ENCODE peak calls at places on chromosome 15, in seven cellular contexts. H is H1, O is HCT116, B is SK-N-SH, I is HepG2, N is GM12878, Z is K562. U is an unnamed sample.

GRCh38 chr15:66235866-66236265 is 17.7 kb downstream of the MEGF11 start:
- DNase-seq in B (no peak), O (no peak), Z (no peak), I (no peak), N (no peak), H (no peak), U (no peak)

GRCh38 chr15:41716864-41717263 is 56.7 kb downstream of the MGA start:
- DNase-seq in N (no peak), Z (no peak), I (no peak), O (no peak), B (no peak), H (no peak), U (no peak)

GRCh38 chr15:55742498-55742926 is 440 bp downstream of the PRTG start:
- DNase-seq in O (no peak), Z (no peak), N (no peak), H (no peak), B (no peak), I (no peak), U (peak)

GRCh38 chr15:56174649-56175048 is 69.0 kb downstream of the RFX7 start:
- DNase-seq in O (no peak), I (no peak), B (no peak), Z (no peak), N (no peak), H (no peak), U (no peak)

GRCh38 chr15:73957785-73958184 is 31.5 kb downstream of the LOXL1 start:
- DNase-seq in H (no peak), Z (no peak), N (no peak), B (no peak), O (no peak), I (no peak), U (no peak)

GRCh38 chr15:95041297-95041696 is 809.9 kb downstream of the MCTP2 start:
- DNase-seq in Z (no peak), N (no peak), I (no peak), B (no peak), O (no peak), H (no peak), U (no peak)

GRCh38 chr15:92970656-92971055 is 70.5 kb downstream of the CHD2 start:
- DNase-seq in Z (no peak), N (no peak), I (no peak), O (no peak), H (no peak), B (no peak), U (no peak)

GRCh38 chr15:73002509-73002908 is 49.8 kb upstream of the NEO1 start:
- DNase-seq in N (no peak), H (no peak), B (no peak), I (no peak), Z (no peak), O (no peak), U (no peak)

GRCh38 chr15:71800835-71801745 is 9.3 kb upstream of the NR2E3 start:
- DNase-seq in Z (peak), O (peak), B (peak), I (peak), H (peak), N (no peak), U (peak)

GRCh38 chr15:29990035-29990434 is 92.7 kb upstream of the GOLGA8J start:
- DNase-seq in I (no peak), N (no peak), H (no peak), Z (no peak), O (no peak), B (no peak), U (no peak)

GRCh38 chr15:88651971-88652370 is 13.2 kb downstream of the ISG20 start:
- DNase-seq in H (peak), N (no peak), I (no peak), Z (no peak), O (no peak), B (no peak), U (no peak)

GRCh38 chr15:67224889-67225288 is 29.6 kb downstream of the AAGAB start:
- DNase-seq in N (no peak), H (no peak), B (no peak), Z (no peak), I (no peak), O (no peak), U (no peak)

GRCh38 chr15:87089551-87089950 is 1009.9 kb downstream of the AGBL1 start:
- DNase-seq in I (no peak), O (no peak), H (no peak), B (no peak), N (no peak), Z (no peak), U (no peak)

GRCh38 chr15:31328999-31329639 is 2.5 kb downstream of the KLF13 start:
- DNase-seq in B (peak), H (peak), Z (peak), N (no peak), O (no peak), I (no peak), U (no peak)

GRCh38 chr15:100763764-100764750 is 115.6 kb upstream of the ALDH1A3 start:
- DNase-seq in O (no peak), N (no peak), B (peak), I (no peak), H (no peak), Z (no peak), U (no peak)

GRCh38 chr15:63043391-63044076 is 987 bp downstream of the TPM1 start:
- DNase-seq in I (no peak), B (peak), N (no peak), O (no peak), H (no peak), Z (peak), U (no peak)

GRCh38 chr15:71306538-71306937 is 191.3 kb downstream of the THSD4 start:
- DNase-seq in H (no peak), B (no peak), N (no peak), I (no peak), O (no peak), Z (no peak), U (no peak)

GRCh38 chr15:93771429-93772020 is 459.8 kb upstream of the MCTP2 start:
- DNase-seq in H (no peak), N (no peak), I (no peak), B (no peak), Z (no peak), O (no peak), U (no peak)

GRCh38 chr15:41957021-41957897 is 15.1 kb downstream of the EHD4 start:
- DNase-seq in Z (no peak), N (peak), B (no peak), I (no peak), H (no peak), O (no peak), U (no peak)

GRCh38 chr15:60518511-60518910 is 39.6 kb upstream of the ICE2 start:
- DNase-seq in B (no peak), O (no peak), N (no peak), H (no peak), I (no peak), Z (no peak), U (no peak)

GRCh38 chr15:65556622-65557021 is 26.4 kb downstream of the HACD3 start:
- DNase-seq in I (no peak), O (no peak), B (no peak), Z (no peak), N (no peak), H (no peak), U (peak)

GRCh38 chr15:60859996-60860494 is 369.1 kb downstream of the RORA start:
- DNase-seq in H (no peak), I (no peak), O (no peak), N (no peak), B (no peak), Z (no peak), U (no peak)

GRCh38 chr15:76235186-76235826 is 76.0 kb downstream of the ETFA start:
- DNase-seq in H (no peak), Z (no peak), O (peak), I (peak), N (no peak), B (peak), U (no peak)

GRCh38 chr15:94125131-94125530 is 106.2 kb upstream of the MCTP2 start:
- DNase-seq in I (no peak), O (no peak), B (no peak), N (no peak), H (no peak), Z (no peak), U (no peak)

GRCh38 chr15:74319138-74319460 is 48.3 kb downstream of the CYP11A1 start:
- DNase-seq in I (no peak), H (no peak), B (no peak), Z (no peak), N (no peak), O (no peak), U (no peak)

GRCh38 chr15:85772668-85773067 is 22.1 kb downstream of the KLHL25 start:
- DNase-seq in O (no peak), N (no peak), H (no peak), I (no peak), Z (no peak), B (no peak), U (no peak)

GRCh38 chr15:67510597-67511225 is 10.2 kb upstream of the C15orf61 start:
- DNase-seq in H (no peak), I (no peak), B (no peak), Z (no peak), N (no peak), O (no peak), U (no peak)

GRCh38 chr15:65655026-65655425 is 33.3 kb downstream of the SLC24A1 start:
- DNase-seq in H (no peak), O (no peak), Z (no peak), N (no peak), I (peak), B (no peak), U (no peak)

GRCh38 chr15:64426845-64427465 is 33.4 kb upstream of the ZNF609 start:
- DNase-seq in H (no peak), I (peak), N (no peak), O (peak), B (no peak), Z (no peak), U (no peak)

GRCh38 chr15:40328176-40328575 is 4.7 kb downstream of the INAFM2 start:
- DNase-seq in B (no peak), O (no peak), Z (no peak), I (no peak), N (no peak), H (no peak), U (no peak)

GRCh38 chr15:56805466-56806146 is 72.3 kb upstream of the ZNF280D start:
- DNase-seq in O (peak), I (no peak), B (no peak), Z (no peak), N (no peak), H (no peak), U (no peak)

GRCh38 chr15:57495554-57496235 is 96.0 kb upstream of the MYZAP start:
- DNase-seq in B (no peak), I (no peak), O (no peak), N (no peak), H (no peak), Z (no peak), U (no peak)

GRCh38 chr15:73573572-73573971 is 59.6 kb downstream of the NPTN start:
- DNase-seq in Z (no peak), I (no peak), B (no peak), O (no peak), H (no peak), N (no peak), U (no peak)

GRCh38 chr15:96181217-96181616 is 149.3 kb upstream of the NR2F2 start:
- DNase-seq in I (no peak), O (no peak), B (no peak), N (no peak), Z (no peak), H (no peak), U (no peak)
- TF ChIP-seq JUND in I (no peak), O (no peak), B (no peak), N (no peak), Z (no peak), H (no peak), U (no peak)

DNA sequence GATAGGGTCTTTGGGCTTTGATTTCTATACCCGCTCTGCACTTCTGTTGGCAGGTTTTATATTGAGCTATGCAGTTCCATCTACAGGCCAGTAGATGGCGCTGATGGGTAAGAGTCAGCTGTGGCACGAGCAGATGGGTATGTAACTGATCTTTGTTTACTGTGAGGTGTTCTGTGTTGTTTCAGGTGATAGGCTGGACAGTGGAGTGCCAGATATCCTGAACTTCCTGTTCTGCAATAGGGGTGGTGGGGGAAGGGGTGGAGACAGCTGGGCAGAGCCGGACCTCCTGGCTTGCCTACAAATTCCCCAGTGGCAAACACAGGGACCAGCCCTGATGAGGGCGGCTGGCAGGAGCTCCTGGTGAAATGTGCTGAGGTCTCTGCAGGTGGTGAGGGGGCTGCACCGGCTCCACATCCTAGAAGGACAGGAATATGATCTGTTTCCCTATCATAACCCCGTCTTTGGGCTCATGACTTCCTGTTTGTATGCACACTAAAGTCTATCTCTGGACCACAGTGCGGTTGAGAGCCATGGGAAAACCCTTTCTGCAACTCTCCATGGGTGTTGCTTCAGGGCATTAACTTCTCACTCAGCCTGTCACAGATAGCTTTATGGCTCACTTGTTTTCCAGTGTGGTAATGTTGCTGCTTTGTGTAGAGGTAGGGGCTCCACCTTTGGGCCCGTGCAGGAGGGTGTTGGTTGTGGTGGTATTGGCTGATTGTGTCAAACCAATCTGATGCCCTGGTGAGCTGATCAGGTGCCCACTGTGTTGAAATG is 13.4 kb upstream of the FAM98B start:
- DNase-seq in Z (peak), N (peak), O (peak), B (peak), I (peak), H (peak), U (peak)
- TF ChIP-seq JUND in Z (peak), N (no peak), O (no peak), B (no peak), I (no peak), H (no peak), U (no peak)

GRCh38 chr15:68877626-68878025 is 52.7 kb upstream of the SPESP1 start:
- DNase-seq in Z (no peak), H (no peak), N (no peak), B (no peak), O (no peak), I (no peak), U (no peak)
- TF ChIP-seq JUND in Z (no peak), H (no peak), N (no peak), B (no peak), O (no peak), I (no peak), U (no peak)

GRCh38 chr15:99455796-99456160 is 110.0 kb upstream of the MEF2A start:
- DNase-seq in O (no peak), Z (no peak), I (no peak), B (no peak), H (no peak), N (no peak), U (no peak)

GRCh38 chr15:99452728-99453643 is 112.8 kb upstream of the MEF2A start:
- DNase-seq in O (no peak), N (peak), B (peak), I (peak), Z (no peak), H (peak), U (no peak)

GRCh38 chr15:99454941-99455795 is 110.6 kb upstream of the MEF2A start:
- DNase-seq in Z (no peak), N (no peak), I (peak), O (peak), H (no peak), B (no peak), U (no peak)

GRCh38 chr15:99453646-99454045 is 112.1 kb upstream of the MEF2A start:
- DNase-seq in Z (no peak), H (no peak), B (no peak), O (no peak), I (no peak), N (no peak), U (no peak)

DNA sequence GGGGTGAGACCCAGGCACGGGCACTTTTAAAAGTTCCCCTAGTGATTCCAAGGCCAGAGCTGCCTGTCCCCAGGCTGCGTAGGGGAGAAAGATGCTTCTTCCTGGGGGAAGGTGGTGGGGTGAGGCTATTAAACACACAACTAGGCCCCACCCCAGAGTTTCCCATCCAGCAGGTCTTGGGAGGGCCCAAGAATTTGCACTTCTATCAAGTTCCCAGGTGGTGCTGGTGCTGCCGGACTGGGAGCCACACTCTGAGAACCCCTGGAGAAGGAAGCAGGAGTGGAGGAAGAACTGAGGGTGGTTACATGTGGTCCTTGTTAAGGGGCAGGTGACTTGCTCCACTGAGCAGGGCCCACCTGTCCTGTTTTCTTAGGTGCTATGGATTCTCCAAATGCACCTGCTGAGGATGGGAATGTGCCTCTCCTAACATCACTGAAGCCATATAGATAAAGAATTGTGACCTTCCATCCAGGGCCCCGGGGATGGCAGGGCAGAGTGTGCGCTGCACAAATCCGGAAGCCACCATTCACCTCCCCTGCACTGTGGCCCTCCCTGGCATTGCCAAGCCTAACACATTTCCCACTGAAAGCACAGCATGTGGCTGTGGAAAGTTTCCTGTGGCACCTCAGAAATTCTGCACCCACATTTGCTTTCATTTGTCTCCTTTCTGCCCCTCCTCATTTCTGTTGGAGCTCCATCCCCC is 111.5 kb upstream of the MEF2A start:
- DNase-seq in O (no peak), B (no peak), N (no peak), H (peak), Z (no peak), I (no peak), U (no peak)
- TF ChIP-seq JUND in O (no peak), B (no peak), N (no peak), H (no peak), Z (no peak), I (no peak), U (no peak)

GRCh38 chr15:78007965-78008886 is 69.3 kb downstream of the TBC1D2B start:
- DNase-seq in H (no peak), B (no peak), N (no peak), Z (no peak), O (no peak), I (no peak), U (no peak)
- TF ChIP-seq JUND in H (no peak), B (no peak), N (no peak), Z (no peak), O (no peak), I (no peak), U (no peak)

DNA sequence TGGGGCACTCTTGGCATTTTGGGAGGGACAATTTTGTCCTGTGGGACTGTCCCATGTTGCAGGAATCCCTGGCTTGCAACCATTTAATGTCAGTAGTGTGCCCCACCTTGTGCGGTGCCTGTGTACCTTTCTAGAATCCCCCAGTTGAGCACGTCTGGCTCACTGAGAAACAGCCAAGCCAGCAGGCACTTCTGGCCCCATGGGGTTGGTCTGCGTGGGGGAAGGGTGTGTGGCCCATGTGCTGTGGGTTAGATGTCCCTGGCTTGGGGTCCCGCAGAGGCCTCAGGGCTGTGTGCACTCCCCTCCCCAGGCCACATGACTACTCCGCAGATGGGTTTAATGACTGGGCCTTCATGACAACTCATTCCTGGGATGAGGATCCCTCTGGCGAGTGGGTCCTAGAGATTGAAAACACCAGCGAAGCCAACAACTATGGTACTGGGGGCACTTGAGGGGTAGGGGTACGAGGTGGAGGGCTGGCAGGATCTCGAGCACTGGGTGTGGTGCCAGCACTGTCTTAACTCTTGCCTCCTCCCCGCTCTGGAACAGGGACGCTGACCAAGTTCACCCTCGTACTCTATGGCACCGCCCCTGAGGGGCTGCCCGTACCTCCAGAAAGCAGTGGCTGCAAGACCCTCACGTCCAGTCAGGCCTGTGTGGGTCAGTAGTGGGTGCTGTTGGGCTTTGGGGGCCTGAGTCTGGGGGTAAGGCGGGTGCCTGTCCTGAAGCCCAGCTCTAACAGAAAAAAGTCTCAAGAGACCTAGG is 3.7 kb upstream of the FES start:
- DNase-seq in O (no peak), B (no peak), Z (no peak), H (no peak), N (no peak), I (no peak), U (no peak)
- TF ChIP-seq JUND in O (no peak), B (no peak), Z (no peak), H (no peak), N (no peak), I (no peak), U (no peak)

GRCh38 chr15:36791849-36792618 is 212.6 kb downstream of the CDIN1 start:
- DNase-seq in B (no peak), H (no peak), I (no peak), O (no peak), Z (no peak), N (no peak), U (no peak)
- TF ChIP-seq JUND in B (no peak), H (no peak), I (no peak), O (no peak), Z (no peak), N (no peak), U (no peak)

GRCh38 chr15:35481064-35481463 is 64.9 kb downstream of the DPH6 start:
- DNase-seq in O (no peak), Z (no peak), I (no peak), B (no peak), H (no peak), N (no peak), U (no peak)

GRCh38 chr15:35484231-35484945 is 61.6 kb downstream of the DPH6 start:
- DNase-seq in N (no peak), Z (no peak), O (no peak), B (no peak), I (no peak), H (no peak), U (peak)

GRCh38 chr15:35485411-35485810 is 60.6 kb downstream of the DPH6 start:
- DNase-seq in H (no peak), N (no peak), I (no peak), Z (no peak), O (no peak), B (no peak), U (no peak)

GRCh38 chr15:35479423-35479822 is 66.5 kb downstream of the DPH6 start:
- DNase-seq in N (no peak), Z (no peak), O (no peak), H (no peak), I (no peak), B (no peak), U (no peak)

DNA sequence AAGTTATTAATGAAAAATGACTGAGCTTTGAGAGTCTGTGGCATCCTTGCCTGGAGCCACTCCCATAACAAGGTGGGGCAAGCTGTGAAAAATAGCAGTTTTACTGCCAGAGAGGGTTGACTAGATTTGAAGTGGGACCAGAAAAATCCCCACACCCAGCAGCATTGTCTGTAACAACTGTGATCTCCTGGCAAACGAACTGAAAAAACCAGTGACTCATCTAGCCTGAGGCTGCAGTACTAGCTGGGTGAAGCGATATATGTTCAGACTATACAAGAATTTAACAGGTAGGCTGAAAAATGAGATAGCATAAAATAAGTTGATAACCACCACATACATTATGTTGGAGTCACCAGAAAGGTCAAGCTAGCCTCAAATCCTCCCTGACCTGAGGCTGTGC is 64.0 kb downstream of the DPH6 start:
- DNase-seq in Z (no peak), B (no peak), O (peak), N (no peak), H (no peak), I (no peak), U (peak)
- TF ChIP-seq JUND in Z (peak), B (no peak), O (peak), N (no peak), H (no peak), I (no peak), U (no peak)